ENCODE peak calls at places on chromosomes 13 and 19, in four cellular contexts. One of them, this sample, is unnamed.

GRCh38 chr19:1286859-1287621 is 1.4 kb downstream of the EFNA2 start:
- DNase-seq in HepG2: no peak
- DNase-seq in K562: no peak
- DNase-seq in GM12878: no peak
- DNase-seq in this sample: no peak

GRCh38 chr13:38785047-38785446 is 98.2 kb downstream of the FREM2 start:
- DNase-seq in HepG2: no peak
- DNase-seq in GM12878: no peak
- DNase-seq in K562: no peak
- DNase-seq in this sample: no peak

GRCh38 chr19:11949201-11949600 is 15.6 kb upstream of the ZNF763 start:
- DNase-seq in HepG2: no peak
- DNase-seq in GM12878: no peak
- DNase-seq in K562: no peak
- DNase-seq in this sample: no peak

GRCh38 chr19:52188822-52189744 is 769 bp upstream of the PPP2R1A start:
- DNase-seq in GM12878: no peak
- DNase-seq in K562: no peak
- DNase-seq in HepG2: no peak
- DNase-seq in this sample: no peak

GRCh38 chr13:61391426-61391825 is 24.2 kb downstream of the PCDH20 start:
- DNase-seq in HepG2: no peak
- DNase-seq in GM12878: no peak
- DNase-seq in K562: no peak
- DNase-seq in this sample: no peak

GRCh38 chr13:31742102-31742695 is 2.9 kb downstream of the RXFP2 start:
- DNase-seq in GM12878: peak; percentile 8
- DNase-seq in HepG2: peak; percentile 28
- DNase-seq in K562: peak; percentile 53
- DNase-seq in this sample: peak; percentile 50

GRCh38 chr13:114164681-114165429 is 14.2 kb upstream of the CFAP97D2 start:
- DNase-seq in HepG2: no peak
- DNase-seq in GM12878: no peak
- DNase-seq in K562: no peak
- DNase-seq in this sample: no peak

GRCh38 chr13:19888799-19889198 is 25.4 kb upstream of the ZMYM5 start:
- DNase-seq in GM12878: no peak
- DNase-seq in HepG2: no peak
- DNase-seq in K562: no peak
- DNase-seq in this sample: no peak

GRCh38 chr13:27295096-27295495 is 24.5 kb downstream of the RASL11A start:
- DNase-seq in HepG2: no peak
- DNase-seq in K562: no peak
- DNase-seq in GM12878: no peak
- DNase-seq in this sample: no peak

GRCh38 chr13:20689291-20689690 is 14.2 kb upstream of the IL17D start:
- DNase-seq in K562: no peak
- DNase-seq in GM12878: no peak
- DNase-seq in HepG2: no peak
- DNase-seq in this sample: no peak

GRCh38 chr19:39645800-39646411 is 9.8 kb upstream of the LGALS16 start:
- DNase-seq in K562: no peak
- DNase-seq in GM12878: no peak
- DNase-seq in HepG2: peak; percentile 17
- DNase-seq in this sample: no peak

GRCh38 chr19:14363203-14364097 is 17.8 kb upstream of the ADGRE5 start:
- DNase-seq in HepG2: peak; percentile 25
- DNase-seq in GM12878: no peak
- DNase-seq in K562: peak; percentile 80
- DNase-seq in this sample: peak; percentile 52

GRCh38 chr13:30142502-30143211 is 164.7 kb downstream of the KATNAL1 start:
- DNase-seq in K562: no peak
- DNase-seq in HepG2: peak; percentile 6
- DNase-seq in GM12878: no peak
- DNase-seq in this sample: peak; percentile 22

GRCh38 chr13:105311094-105311493 is 1224.4 kb downstream of the EFNB2 start:
- DNase-seq in HepG2: no peak
- DNase-seq in GM12878: no peak
- DNase-seq in K562: no peak
- DNase-seq in this sample: no peak

GRCh38 chr19:45973564-45974338 is at the start of gene NOVA2:
- DNase-seq in GM12878: peak; percentile 19
- DNase-seq in HepG2: no peak
- DNase-seq in K562: peak; percentile 96
- DNase-seq in this sample: peak; percentile 88

GRCh38 chr19:38290631-38291147 is 13.4 kb upstream of the C19orf33 start:
- DNase-seq in HepG2: no peak
- DNase-seq in GM12878: no peak
- DNase-seq in K562: no peak
- DNase-seq in this sample: no peak

DNA sequence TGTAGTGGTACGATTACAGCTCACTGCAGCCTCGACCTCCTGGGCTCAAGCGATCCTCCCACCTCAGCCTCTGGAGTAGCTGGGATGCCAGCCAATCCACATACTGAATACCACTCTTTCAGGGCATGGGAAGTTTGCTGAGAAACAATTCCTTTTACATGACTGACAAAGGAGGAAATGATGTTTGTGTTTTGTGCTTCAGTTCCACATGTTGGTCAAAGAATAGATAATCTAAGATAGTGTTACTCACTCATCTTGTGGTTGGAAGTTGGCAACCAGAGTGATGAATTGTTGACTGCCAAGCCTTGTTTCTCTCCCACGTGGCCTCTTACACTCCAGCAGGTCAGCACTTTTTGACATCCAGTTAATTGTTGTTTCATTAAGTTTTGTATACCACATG is 7.6 kb downstream of the MBD3L2B start:
- DNase-seq in K562: no peak
- DNase-seq in HepG2: no peak
- DNase-seq in GM12878: peak; percentile 68
- DNase-seq in this sample: no peak
- TF ChIP-seq KDM1A in K562: no peak
- TF ChIP-seq KDM1A in HepG2: no peak
- TF ChIP-seq KDM1A in GM12878: no peak
- TF ChIP-seq KDM1A in this sample: no peak

DNA sequence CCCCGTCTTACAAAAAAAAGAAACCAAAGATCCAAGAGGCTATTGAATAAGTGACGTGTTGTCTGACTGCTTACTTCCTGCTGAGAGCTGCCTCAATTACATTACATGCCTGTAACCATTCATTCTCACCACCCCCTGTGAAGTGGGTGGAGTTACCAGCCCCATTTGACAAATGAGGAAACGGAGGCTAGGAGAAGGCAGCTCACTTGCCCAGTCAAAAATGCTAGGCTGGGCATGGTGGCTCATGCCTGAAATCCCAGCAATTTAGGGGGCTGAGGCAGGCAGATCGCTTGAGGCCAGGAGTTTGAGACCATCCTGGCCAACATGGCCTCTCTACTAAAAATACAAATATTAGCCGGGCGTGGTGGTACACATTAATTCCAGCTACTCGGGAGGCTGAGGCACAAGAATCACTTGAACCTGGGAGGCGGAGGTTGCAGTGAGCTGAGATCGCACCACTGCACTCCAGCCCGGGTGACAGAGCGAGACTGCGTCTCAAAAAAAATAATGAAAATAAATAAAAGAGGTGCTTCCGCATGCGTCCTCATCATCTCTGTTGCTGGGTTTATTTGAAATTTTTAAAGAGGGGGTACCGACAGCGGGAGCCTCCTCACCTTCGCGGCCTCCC is 499 bp downstream of the LSM7 start:
- DNase-seq in HepG2: peak; percentile 32
- DNase-seq in GM12878: peak; percentile 86
- DNase-seq in K562: peak; percentile 64
- DNase-seq in this sample: no peak
- TF ChIP-seq ESRRA in HepG2: no peak
- TF ChIP-seq ESRRA in GM12878: no peak
- TF ChIP-seq ESRRA in K562: no peak
- TF ChIP-seq ESRRA in this sample: no peak

GRCh38 chr19:18322318-18322758 is 538 bp downstream of the LSM4 start:
- DNase-seq in GM12878: no peak
- DNase-seq in HepG2: peak; percentile 74
- DNase-seq in K562: peak; percentile 82
- DNase-seq in this sample: peak; percentile 66
- TF ChIP-seq KDM1A in GM12878: no peak
- TF ChIP-seq KDM1A in HepG2: no peak
- TF ChIP-seq KDM1A in K562: peak; percentile 28
- TF ChIP-seq KDM1A in this sample: no peak

GRCh38 chr19:8638078-8638619 is 7.7 kb downstream of the NFILZ start:
- DNase-seq in K562: no peak
- DNase-seq in HepG2: peak; percentile 71
- DNase-seq in GM12878: no peak
- DNase-seq in this sample: peak; percentile 63
- TF ChIP-seq ESRRA in K562: no peak
- TF ChIP-seq ESRRA in HepG2: no peak
- TF ChIP-seq ESRRA in GM12878: no peak
- TF ChIP-seq ESRRA in this sample: no peak

DNA sequence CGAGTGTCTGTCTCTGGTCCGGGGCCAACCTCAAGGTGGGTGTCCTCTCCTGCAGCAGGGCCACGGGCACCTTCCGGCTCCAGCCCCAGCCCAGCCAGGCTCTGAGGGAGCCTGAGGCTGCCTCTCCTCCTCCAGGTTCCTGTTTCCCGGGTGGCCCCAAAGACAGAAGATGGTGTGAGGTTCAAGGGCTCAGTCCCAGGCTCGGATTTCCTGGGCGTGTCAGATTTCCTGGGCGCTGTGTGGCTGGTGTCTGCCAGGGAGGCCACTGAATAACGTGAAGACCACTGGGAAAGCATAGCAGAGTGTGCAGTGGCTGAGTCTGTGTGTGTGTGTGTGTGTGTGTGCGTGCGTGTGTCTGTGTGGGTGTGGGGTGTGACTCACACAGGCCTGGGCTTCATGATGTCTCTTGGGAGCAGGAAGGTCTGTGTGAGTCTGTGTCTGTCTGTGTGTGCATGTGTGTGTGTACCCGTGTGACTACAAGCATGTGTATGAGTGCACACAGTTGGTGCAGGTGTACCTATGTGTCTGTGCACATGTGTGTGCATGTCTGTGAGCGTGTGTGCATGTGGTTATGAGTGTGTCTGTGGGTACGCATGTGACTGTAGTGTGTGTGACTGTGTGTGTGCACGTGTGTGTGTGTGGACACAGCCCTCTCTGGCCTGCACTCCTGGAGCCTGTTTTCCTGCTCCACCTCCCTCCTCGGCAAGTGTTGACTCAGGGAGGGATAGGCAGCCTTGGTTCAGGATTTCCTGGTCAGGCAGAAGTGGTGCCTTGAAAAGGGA is 28.3 kb downstream of the CEBPA start:
- DNase-seq in HepG2: peak; percentile 56
- DNase-seq in K562: no peak
- DNase-seq in GM12878: no peak
- DNase-seq in this sample: no peak
- TF ChIP-seq KDM1A in HepG2: no peak
- TF ChIP-seq KDM1A in K562: no peak
- TF ChIP-seq KDM1A in GM12878: no peak
- TF ChIP-seq KDM1A in this sample: peak; percentile 55

DNA sequence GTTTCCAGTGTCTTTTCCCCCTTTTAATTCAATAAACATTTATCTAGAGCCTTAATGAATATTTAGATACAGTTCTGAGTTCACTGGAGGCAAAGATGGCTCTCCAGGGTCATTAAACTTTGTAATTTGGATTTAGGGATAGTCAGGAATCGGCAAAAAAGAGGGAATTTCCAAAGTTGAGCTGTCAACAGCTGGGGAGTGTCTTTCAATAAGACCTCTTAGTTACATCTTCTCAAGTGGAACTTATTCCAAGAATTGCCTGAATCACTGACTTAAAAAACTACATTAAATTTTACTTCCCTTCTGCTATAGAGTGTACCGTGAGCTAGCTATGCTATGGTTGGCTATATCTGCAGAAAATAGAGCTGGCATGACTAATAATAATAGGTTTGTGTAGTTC is 2.0 kb downstream of the LRCH1 start:
- DNase-seq in GM12878: no peak
- DNase-seq in HepG2: no peak
- DNase-seq in K562: no peak
- DNase-seq in this sample: no peak
- TF ChIP-seq ESRRA in GM12878: no peak
- TF ChIP-seq ESRRA in HepG2: no peak
- TF ChIP-seq ESRRA in K562: no peak
- TF ChIP-seq ESRRA in this sample: no peak

GRCh38 chr13:36850790-36851438 is 31.9 kb downstream of the RFXAP start:
- DNase-seq in HepG2: peak; percentile 23
- DNase-seq in GM12878: no peak
- DNase-seq in K562: peak; percentile 8
- DNase-seq in this sample: no peak
- TF ChIP-seq KDM1A in HepG2: no peak
- TF ChIP-seq KDM1A in GM12878: no peak
- TF ChIP-seq KDM1A in K562: no peak
- TF ChIP-seq KDM1A in this sample: no peak